ENCODE peak calls at places on chromosomes 12 and 14, in eight cellular contexts. A, K, Z, B, U, O, P and G are unnamed samples.

GRCh38 chr14:74611672-74612345 is at the start of gene LTBP2:
- DNase-seq in A (no peak), K (no peak), Z (no peak), B (peak; percentile 40), U (peak; percentile 78), O (no peak), P (no peak), G (no peak)

GRCh38 chr12:101172316-101172715 is 37.7 kb downstream of the SLC5A8 start:
- DNase-seq in A (no peak), K (no peak), Z (no peak), B (peak; percentile 11), U (peak; percentile 66), O (peak; percentile 4), P (peak; percentile 47), G (no peak)

GRCh38 chr12:55831407-55831880 is 2.1 kb upstream of the DNAJC14 start:
- DNase-seq in A (no peak), K (peak; percentile 55), Z (peak; percentile 31), B (no peak), U (no peak), O (no peak), P (no peak), G (no peak)

GRCh38 chr12:52615208-52615868 is 3.0 kb downstream of the KRT73 start:
- DNase-seq in A (no peak), K (no peak), Z (no peak), B (peak; percentile 26), U (peak; percentile 76), O (no peak), P (no peak), G (no peak)

GRCh38 chr14:22558221-22558913 is 30.7 kb downstream of the DAD1 start:
- DNase-seq in A (no peak), K (no peak), Z (no peak), B (no peak), U (no peak), O (no peak), P (no peak), G (no peak)

GRCh38 chr14:105889666-105890473 is 363.5 kb downstream of the TMEM121 start:
- DNase-seq in A (no peak), K (no peak), Z (no peak), B (no peak), U (no peak), O (no peak), P (no peak), G (no peak)

GRCh38 chr12:28034271-28034670 is 61.7 kb upstream of the PTHLH start:
- DNase-seq in A (no peak), K (peak; percentile 2), Z (no peak), B (no peak), U (no peak), O (no peak), P (no peak), G (no peak)

GRCh38 chr12:100706029-100706428 is 88.5 kb upstream of the ANO4 start:
- DNase-seq in A (no peak), K (peak; percentile 93), Z (peak; percentile 81), B (peak; percentile 98), U (peak; percentile 99), O (no peak), P (no peak), G (no peak)

GRCh38 chr12:79183003-79183402 is 318.4 kb downstream of the SYT1 start:
- DNase-seq in A (no peak), K (no peak), Z (peak; percentile 28), B (no peak), U (no peak), O (no peak), P (no peak), G (no peak)

GRCh38 chr14:71588028-71588427 is 344.2 kb upstream of the RGS6 start:
- DNase-seq in A (no peak), K (peak; percentile 25), Z (peak; percentile 55), B (no peak), U (peak; percentile 80), O (no peak), P (no peak), G (no peak)

GRCh38 chr12:97026901-97027300 is 119.8 kb downstream of the NEDD1 start:
- DNase-seq in A (no peak), K (no peak), Z (no peak), B (no peak), U (no peak), O (no peak), P (no peak), G (no peak)

GRCh38 chr14:69319911-69320310 is 60.0 kb downstream of the GALNT16 start:
- DNase-seq in A (no peak), K (no peak), Z (no peak), B (no peak), U (no peak), O (no peak), P (no peak), G (no peak)

GRCh38 chr14:93105362-93105761 is 10.4 kb downstream of the ITPK1 start:
- DNase-seq in A (no peak), K (peak; percentile 51), Z (peak; percentile 62), B (peak; percentile 76), U (peak; percentile 71), O (no peak), P (no peak), G (no peak)

GRCh38 chr12:25423355-25423754 is 129.7 kb downstream of the LMNTD1 start:
- DNase-seq in A (no peak), K (no peak), Z (no peak), B (no peak), U (no peak), O (no peak), P (no peak), G (no peak)

GRCh38 chr12:10249690-10250455 is 37.2 kb downstream of the GABARAPL1 start:
- DNase-seq in A (no peak), K (no peak), Z (no peak), B (no peak), U (no peak), O (no peak), P (no peak), G (no peak)

GRCh38 chr12:107027304-107028053 is 40.5 kb upstream of the MTERF2 start:
- DNase-seq in A (no peak), K (peak; percentile 98), Z (peak; percentile 96), B (peak; percentile 91), U (peak; percentile 97), O (no peak), P (no peak), G (peak; percentile 1)

GRCh38 chr12:39572551-39572950 is 47.1 kb downstream of the ABCD2 start:
- DNase-seq in A (no peak), K (no peak), Z (no peak), B (no peak), U (no peak), O (no peak), P (no peak), G (no peak)

GRCh38 chr14:93708800-93709199 is 79.5 kb downstream of the PRIMA1 start:
- DNase-seq in A (no peak), K (no peak), Z (no peak), B (no peak), U (no peak), O (no peak), P (no peak), G (no peak)

GRCh38 chr14:67018720-67019119 is 170.5 kb upstream of the GARIN2 start:
- DNase-seq in A (peak; percentile 27), K (no peak), Z (no peak), B (no peak), U (no peak), O (no peak), P (no peak), G (no peak)
- H3K4me3 ChIP-seq in A (no peak overlapping the region), K (no peak overlapping the region), Z (no peak overlapping the region), B (no peak overlapping the region), U (no peak overlapping the region), O (no peak overlapping the region), P (no peak overlapping the region), G (no peak overlapping the region)

GRCh38 chr14:104307246-104307626 is 168.8 kb downstream of the KIF26A start:
- DNase-seq in A (no peak), K (no peak), Z (no peak), B (no peak), U (no peak), O (no peak), P (no peak), G (no peak)

GRCh38 chr14:104305511-104306449 is 167.4 kb downstream of the KIF26A start:
- DNase-seq in A (no peak), K (no peak), Z (no peak), B (no peak), U (no peak), O (no peak), P (no peak), G (no peak)

GRCh38 chr14:104309657-104310369 is 171.4 kb downstream of the KIF26A start:
- DNase-seq in A (no peak), K (no peak), Z (no peak), B (no peak), U (no peak), O (no peak), P (no peak), G (no peak)

GRCh38 chr14:104306450-104307040 is 168.2 kb downstream of the KIF26A start:
- DNase-seq in A (no peak), K (no peak), Z (no peak), B (no peak), U (no peak), O (no peak), P (no peak), G (no peak)

GRCh38 chr14:104307627-104308401 is 169.4 kb downstream of the KIF26A start:
- DNase-seq in A (no peak), K (no peak), Z (no peak), B (no peak), U (no peak), O (no peak), P (no peak), G (no peak)
- H3K9ac ChIP-seq in A (no peak overlapping the region), K (no peak overlapping the region), Z (no peak overlapping the region), B (no peak overlapping the region), U (no peak overlapping the region), O (no peak overlapping the region), P (no peak overlapping the region), G (no peak overlapping the region)

DNA sequence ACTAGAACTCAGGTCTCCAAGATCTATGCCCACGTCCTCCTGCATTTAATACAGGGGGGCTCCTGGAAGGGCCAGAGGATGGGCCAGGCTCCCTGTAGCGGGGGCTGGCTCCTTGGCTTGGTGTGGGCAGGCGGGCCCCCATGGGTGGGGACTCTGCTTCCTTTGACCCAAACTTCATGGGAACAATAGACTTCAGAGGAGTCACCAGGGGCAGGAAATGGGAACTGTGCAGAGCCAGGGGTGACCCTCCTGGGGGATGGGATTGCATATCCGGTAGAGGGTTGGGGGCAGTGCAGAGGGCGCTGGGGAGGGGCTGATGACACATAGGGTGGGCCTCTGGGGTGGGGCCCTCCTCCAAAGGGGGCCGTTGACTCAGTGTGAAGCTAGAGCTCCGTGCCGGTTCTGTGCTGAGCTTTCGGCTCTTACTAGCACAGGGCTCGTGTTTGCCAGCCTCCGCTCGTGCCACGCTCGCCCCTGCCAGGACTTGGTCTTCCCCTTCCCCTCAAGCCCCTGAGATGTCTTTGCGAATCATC is 4.6 kb downstream of the TEAD4 start:
- DNase-seq in A (no peak), K (peak; percentile 43), Z (peak; percentile 39), B (no peak), U (no peak), O (no peak), P (peak; percentile 80), G (no peak)
- H3K4me3 ChIP-seq in A (no peak overlapping the region), K (no peak overlapping the region), Z (no peak overlapping the region), B (no peak overlapping the region), U (no peak overlapping the region), O (no peak overlapping the region), P (peak overlapping the region; percentile 24), G (no peak overlapping the region)

DNA sequence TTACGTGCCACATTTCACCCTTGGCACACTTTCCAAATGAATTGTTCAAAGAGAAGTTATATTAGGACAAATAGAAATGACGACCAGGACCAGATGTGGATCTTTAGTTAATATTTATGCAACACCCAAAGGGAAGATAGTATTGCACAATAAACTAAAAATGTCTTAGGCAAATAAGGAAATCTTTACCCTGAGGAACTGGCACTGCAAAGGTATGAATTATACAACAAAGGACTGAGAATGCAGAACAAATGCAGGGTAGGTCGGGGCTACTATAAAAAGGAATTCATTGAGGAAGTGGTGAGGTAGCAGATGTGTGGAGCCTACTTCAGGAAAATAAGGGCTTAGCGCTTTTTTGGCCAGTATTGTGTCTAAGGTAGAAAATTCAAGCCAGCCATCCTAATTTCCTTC is 3.9 kb upstream of the TMTC2 start:
- DNase-seq in A (no peak), K (no peak), Z (peak; percentile 36), B (no peak), U (peak; percentile 10), O (no peak), P (no peak), G (no peak)
- H3K9ac ChIP-seq in A (no peak overlapping the region), K (no peak overlapping the region), Z (no peak overlapping the region), B (no peak overlapping the region), U (no peak overlapping the region), O (no peak overlapping the region), P (no peak overlapping the region), G (peak overlapping the region; percentile 44)